ENCODE peak calls at places on chromosomes 6 and 20, in eight cellular contexts. S is left ventricle myocardium inferior; O is IMR-90; D is CD8-positive, alpha-beta T cell; R is A549; T is CD4-positive, CD25-positive, alpha-beta regulatory T cell; K is cardiac muscle cell; H is neuronal stem cell. I is an unnamed sample.

GRCh38 chr6:134911532-134911931 is 38.4 kb downstream of the ALDH8A1 start:
- DNase-seq in S (no peak), O (peak; percentile 88), D (no peak), R (no peak), T (no peak), K (peak; percentile 50), H (no peak), I (no peak)

GRCh38 chr20:2610941-2611720 is 41.3 kb upstream of the NOP56 start:
- DNase-seq in S (no peak), O (no peak), D (no peak), R (no peak), T (no peak), K (no peak), H (no peak), I (no peak)

GRCh38 chr6:95431637-95432228 is 145.6 kb upstream of the MANEA start:
- DNase-seq in S (no peak), O (peak; percentile 40), D (peak; percentile 26), R (peak; percentile 5), T (peak; percentile 53), K (peak; percentile 54), H (peak; percentile 27), I (no peak)

GRCh38 chr6:118963003-118963402 is 28.0 kb upstream of the MCM9 start:
- DNase-seq in S (no peak), O (peak; percentile 10), D (no peak), R (no peak), T (peak; percentile 23), K (peak; percentile 25), H (no peak), I (no peak)

GRCh38 chr20:34938466-34939163 is 17.0 kb downstream of the GSS start:
- DNase-seq in S (peak; percentile 74), O (no peak), D (no peak), R (no peak), T (no peak), K (no peak), H (no peak), I (peak; percentile 47)

GRCh38 chr20:50283370-50283769 is 92.7 kb downstream of the CEBPB start:
- DNase-seq in S (no peak), O (no peak), D (no peak), R (no peak), T (no peak), K (no peak), H (no peak), I (no peak)

GRCh38 chr6:93828553-93828952 is 409.2 kb upstream of the EPHA7 start:
- DNase-seq in S (no peak), O (no peak), D (no peak), R (no peak), T (no peak), K (no peak), H (no peak), I (no peak)

GRCh38 chr6:149513915-149514314 is 29.1 kb upstream of the ZC3H12D start:
- DNase-seq in S (no peak), O (no peak), D (no peak), R (no peak), T (no peak), K (peak; percentile 23), H (no peak), I (no peak)

GRCh38 chr20:23116301-23117089 is 30.4 kb upstream of the CD93 start:
- DNase-seq in S (no peak), O (peak; percentile 47), D (no peak), R (no peak), T (no peak), K (no peak), H (no peak), I (no peak)

GRCh38 chr20:61991476-61991875 is 74.2 kb downstream of the TAF4 start:
- DNase-seq in S (no peak), O (no peak), D (no peak), R (no peak), T (no peak), K (no peak), H (no peak), I (no peak)

GRCh38 chr6:3390698-3391097 is 66.2 kb downstream of the SLC22A23 start:
- DNase-seq in S (peak; percentile 71), O (peak; percentile 69), D (no peak), R (no peak), T (no peak), K (peak; percentile 88), H (no peak), I (peak; percentile 50)

GRCh38 chr6:133610271-133610840 is 278.6 kb upstream of the TCF21 start:
- DNase-seq in S (no peak), O (peak; percentile 75), D (no peak), R (peak; percentile 37), T (no peak), K (peak; percentile 36), H (no peak), I (no peak)

DNA sequence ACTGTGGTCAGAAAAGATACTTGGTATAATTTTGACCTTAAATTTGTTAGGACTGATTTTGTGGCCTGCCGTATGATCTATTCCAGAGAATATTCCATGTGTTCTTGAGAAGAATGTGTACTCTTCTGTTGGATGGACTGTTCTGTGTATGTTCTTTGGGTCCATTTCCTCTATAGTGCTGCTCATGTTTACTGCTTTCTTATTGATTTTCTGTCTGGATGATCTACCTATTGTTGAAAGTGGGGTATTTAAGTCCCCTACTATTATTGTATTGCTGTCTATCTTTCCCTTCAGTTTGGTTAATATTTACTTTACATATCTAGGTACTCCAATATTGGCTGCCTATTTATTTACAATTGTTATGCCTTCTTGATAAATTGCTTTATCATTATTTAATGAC is 298.4 kb downstream of the BCKDHB start:
- DNase-seq in S (no peak), O (no peak), D (no peak), R (no peak), T (no peak), K (no peak), H (no peak), I (no peak)
- H3K4me1 ChIP-seq in S (no peaks in the 10 kb centered on the region), O (no peaks in the 10 kb centered on the region), D (no peaks in the 10 kb centered on the region), R (no peaks in the 10 kb centered on the region), T (no peaks in the 10 kb centered on the region), K (no peaks in the 10 kb centered on the region), H (no peaks in the 10 kb centered on the region), I (no peaks in the 10 kb centered on the region)

GRCh38 chr6:44056392-44057237 is 70.6 kb downstream of the MRPL14 start:
- DNase-seq in S (peak; percentile 72), O (peak; percentile 90), D (no peak), R (no peak), T (no peak), K (peak; percentile 85), H (no peak), I (no peak)

GRCh38 chr6:44053106-44053756 is 74.0 kb downstream of the MRPL14 start:
- DNase-seq in S (no peak), O (no peak), D (no peak), R (no peak), T (no peak), K (no peak), H (no peak), I (no peak)

GRCh38 chr6:44052419-44053011 is 74.7 kb downstream of the MRPL14 start:
- DNase-seq in S (no peak), O (peak; percentile 80), D (no peak), R (no peak), T (no peak), K (peak; percentile 92), H (no peak), I (no peak)

GRCh38 chr6:44053760-44054556 is 73.3 kb downstream of the MRPL14 start:
- DNase-seq in S (no peak), O (peak; percentile 87), D (no peak), R (no peak), T (no peak), K (peak; percentile 50), H (no peak), I (no peak)

GRCh38 chr6:44054635-44055559 is 72.4 kb downstream of the MRPL14 start:
- DNase-seq in S (no peak), O (peak; percentile 62), D (no peak), R (no peak), T (no peak), K (no peak), H (no peak), I (no peak)
- H3K4me1 ChIP-seq in S (peaks cover 73% of the 10 kb centered on the region), O (peaks cover 68% of the 10 kb centered on the region), D (no peaks in the 10 kb centered on the region), R (peaks cover 91% of the 10 kb centered on the region), T (no peaks in the 10 kb centered on the region), K (peaks cover 25% of the 10 kb centered on the region), H (peaks cover 12% of the 10 kb centered on the region), I (no peaks in the 10 kb centered on the region)

DNA sequence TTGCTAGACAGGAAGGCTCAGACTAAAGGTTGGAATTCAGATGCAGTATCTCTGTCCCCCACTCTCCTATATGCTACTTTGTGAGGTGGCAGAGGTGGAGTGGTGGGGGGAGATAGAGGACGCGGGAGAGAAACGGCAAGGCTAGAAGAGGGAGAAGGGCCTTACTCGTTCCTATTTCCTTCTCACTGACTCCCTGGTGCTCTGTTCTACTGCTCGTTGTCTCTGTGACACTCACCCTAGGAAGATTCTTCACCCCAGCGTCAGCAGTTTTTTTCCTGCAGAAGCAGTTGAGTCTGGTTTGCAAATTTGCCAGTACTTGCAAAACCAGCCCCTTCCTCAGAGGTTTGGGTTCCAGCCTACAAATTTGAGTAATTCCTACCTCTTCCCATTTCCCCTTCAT is 801.1 kb upstream of the SLC35B3 start:
- DNase-seq in S (no peak), O (no peak), D (no peak), R (no peak), T (no peak), K (no peak), H (no peak), I (no peak)
- H3K4me1 ChIP-seq in S (no peaks in the 10 kb centered on the region), O (no peaks in the 10 kb centered on the region), D (no peaks in the 10 kb centered on the region), R (no peaks in the 10 kb centered on the region), T (no peaks in the 10 kb centered on the region), K (no peaks in the 10 kb centered on the region), H (no peaks in the 10 kb centered on the region), I (no peaks in the 10 kb centered on the region)

GRCh38 chr6:36824262-36824661 is 15.0 kb downstream of the CPNE5 start:
- DNase-seq in S (no peak), O (no peak), D (no peak), R (no peak), T (no peak), K (peak; percentile 46), H (no peak), I (no peak)
- H3K4me1 ChIP-seq in S (peaks cover 84% of the 10 kb centered on the region), O (peaks cover 9% of the 10 kb centered on the region), D (no peaks in the 10 kb centered on the region), R (no peaks in the 10 kb centered on the region), T (no peaks in the 10 kb centered on the region), K (no peaks in the 10 kb centered on the region), H (peaks cover 51% of the 10 kb centered on the region), I (peaks cover 2% of the 10 kb centered on the region)

GRCh38 chr20:33672426-33673114 is 1.7 kb downstream of the NECAB3 start:
- DNase-seq in S (no peak), O (no peak), D (no peak), R (no peak), T (no peak), K (peak; percentile 21), H (no peak), I (peak; percentile 59)
- H3K4me1 ChIP-seq in S (peaks cover 74% of the 10 kb centered on the region), O (peaks cover 29% of the 10 kb centered on the region), D (peaks cover 20% of the 10 kb centered on the region), R (peaks cover 23% of the 10 kb centered on the region), T (peaks cover 32% of the 10 kb centered on the region), K (peaks cover 27% of the 10 kb centered on the region), H (peaks cover 26% of the 10 kb centered on the region), I (peaks cover 30% of the 10 kb centered on the region)

DNA sequence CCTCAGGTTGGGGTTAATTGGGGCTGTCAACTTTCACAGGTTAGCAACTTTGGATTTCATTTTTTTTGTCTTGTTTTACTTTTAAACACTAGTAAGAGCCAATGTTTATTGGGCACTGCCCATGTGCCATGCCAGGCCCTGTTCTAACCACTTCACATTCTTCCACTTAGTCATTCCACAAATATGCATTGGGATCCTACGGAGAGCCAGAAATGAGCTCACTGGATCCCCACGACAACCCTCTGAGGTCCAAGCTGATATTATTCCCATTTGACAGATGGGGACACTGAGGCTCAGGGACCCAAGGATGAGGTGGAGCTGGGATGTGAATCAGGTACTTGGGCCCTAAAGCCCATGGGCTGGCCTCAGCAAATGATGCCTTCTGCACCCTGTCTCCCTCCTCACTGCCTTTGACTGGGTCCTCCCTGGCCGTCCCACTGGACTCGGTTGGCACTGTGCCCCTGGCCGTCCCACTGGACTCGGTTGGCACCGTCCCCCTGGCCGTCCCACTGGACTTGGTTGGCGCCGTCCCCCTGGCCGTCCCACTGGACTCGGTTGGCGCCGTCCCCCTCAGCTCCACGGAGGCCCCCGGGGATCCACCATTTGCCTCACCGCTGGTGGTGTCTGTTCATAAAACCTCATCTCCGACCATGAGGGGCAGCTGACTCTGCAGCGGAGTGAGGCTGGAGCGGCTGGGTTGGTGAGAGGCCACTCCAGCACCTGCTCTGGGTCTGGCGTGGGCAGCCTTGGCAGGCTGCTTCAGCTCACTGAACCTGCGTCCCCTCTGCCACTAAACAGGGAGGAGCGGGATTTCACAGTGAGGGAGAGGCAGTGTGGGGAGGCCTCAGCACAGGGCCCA is 4.8 kb upstream of the PMEPA1 start:
- DNase-seq in S (no peak), O (peak; percentile 69), D (no peak), R (peak; percentile 66), T (no peak), K (peak; percentile 57), H (no peak), I (no peak)
- H3K4me1 ChIP-seq in S (peaks cover 84% of the 10 kb centered on the region), O (peaks cover 18% of the 10 kb centered on the region), D (peaks cover 32% of the 10 kb centered on the region), R (peaks cover 75% of the 10 kb centered on the region), T (peaks cover 27% of the 10 kb centered on the region), K (peaks cover 4% of the 10 kb centered on the region), H (peaks cover 10% of the 10 kb centered on the region), I (peaks cover 4% of the 10 kb centered on the region)